ENCODE peak calls at places on chromosome 7, in eight cellular contexts. T is HCEC 1CT, J is dorsolateral prefrontal cortex, S is CD14-positive monocyte, D is HuH-7, X is memory B cell, R is iris pigment epithelial cell, U is fibroblast of lung. H is an unnamed sample.

GRCh38 chr7:103687272-103687671 is 241.3 kb upstream of the SLC26A5 start:
- DNase-seq in T (no peak), J (no peak), S (no peak), D (no peak), X (no peak), R (no peak), U (no peak), H (no peak)

GRCh38 chr7:95690367-95690947 is 81.9 kb upstream of the DYNC1I1 start:
- DNase-seq in T (peak; percentile 36), J (no peak), S (no peak), D (no peak), X (peak; percentile 22), R (peak; percentile 45), U (peak; percentile 66), H (no peak)

GRCh38 chr7:47190462-47190861 is 391.4 kb downstream of the TNS3 start:
- DNase-seq in T (no peak), J (peak; percentile 53), S (no peak), D (no peak), X (no peak), R (no peak), U (no peak), H (no peak)

GRCh38 chr7:149735779-149736477 is 37.5 kb downstream of the ZNF467 start:
- DNase-seq in T (no peak), J (no peak), S (no peak), D (no peak), X (no peak), R (no peak), U (no peak), H (no peak)

GRCh38 chr7:11130012-11130411 is 156.3 kb downstream of the PHF14 start:
- DNase-seq in T (peak; percentile 24), J (no peak), S (no peak), D (no peak), X (no peak), R (peak; percentile 78), U (peak; percentile 82), H (no peak)

GRCh38 chr7:24979470-24979862 is 512 bp downstream of the OSBPL3 start:
- DNase-seq in T (peak; percentile 83), J (peak; percentile 62), S (peak; percentile 50), D (peak; percentile 81), X (peak; percentile 67), R (peak; percentile 86), U (peak; percentile 68), H (peak; percentile 61)

GRCh38 chr7:128879939-128880746 is 17.5 kb downstream of the ATP6V1F start:
- DNase-seq in T (peak; percentile 55), J (peak; percentile 79), S (no peak), D (peak; percentile 99), X (no peak), R (peak; percentile 54), U (peak; percentile 52), H (peak; percentile 74)

GRCh38 chr7:2954433-2954853 is 89.2 kb downstream of the CARD11 start:
- DNase-seq in T (no peak), J (no peak), S (no peak), D (no peak), X (no peak), R (no peak), U (no peak), H (no peak)

GRCh38 chr7:2571409-2571808 is 12.6 kb downstream of the IQCE start:
- DNase-seq in T (no peak), J (no peak), S (no peak), D (no peak), X (no peak), R (no peak), U (no peak), H (no peak)

GRCh38 chr7:17680026-17680425 is 260.3 kb downstream of the SNX13 start:
- DNase-seq in T (peak; percentile 98), J (no peak), S (peak; percentile 83), D (peak; percentile 23), X (no peak), R (peak; percentile 96), U (peak; percentile 74), H (peak; percentile 54)

GRCh38 chr7:139777948-139778841 is at the start of gene HIPK2:
- DNase-seq in T (peak; percentile 67), J (peak; percentile 74), S (peak; percentile 59), D (peak; percentile 85), X (peak; percentile 76), R (peak; percentile 80), U (peak; percentile 81), H (peak; percentile 73)

GRCh38 chr7:112497481-112497880 is 16.7 kb downstream of the LSMEM1 start:
- DNase-seq in T (no peak), J (no peak), S (no peak), D (no peak), X (no peak), R (no peak), U (no peak), H (no peak)

GRCh38 chr7:50364645-50365044 is 60.1 kb downstream of the IKZF1 start:
- DNase-seq in T (no peak), J (no peak), S (no peak), D (no peak), X (no peak), R (no peak), U (no peak), H (no peak)

GRCh38 chr7:75596727-75597614 is 104.9 kb downstream of the SPDYE5 start:
- DNase-seq in T (peak; percentile 22), J (no peak), S (no peak), D (no peak), X (no peak), R (peak; percentile 33), U (no peak), H (no peak)

GRCh38 chr7:139915301-139915863 is 86.3 kb downstream of the TBXAS1 start:
- DNase-seq in T (peak; percentile 81), J (no peak), S (no peak), D (no peak), X (no peak), R (peak; percentile 82), U (peak; percentile 68), H (no peak)

GRCh38 chr7:70657989-70658578 is 473.9 kb upstream of the GALNT17 start:
- DNase-seq in T (no peak), J (no peak), S (no peak), D (no peak), X (no peak), R (no peak), U (no peak), H (no peak)

GRCh38 chr7:150860291-150860977 is 8.1 kb downstream of the AOC1 start:
- DNase-seq in T (no peak), J (no peak), S (no peak), D (no peak), X (no peak), R (no peak), U (no peak), H (no peak)

GRCh38 chr7:74068378-74069085 is 15.1 kb upstream of the LIMK1 start:
- DNase-seq in T (no peak), J (no peak), S (no peak), D (no peak), X (no peak), R (no peak), U (no peak), H (peak; percentile 29)

GRCh38 chr7:47516985-47517590 is 64.8 kb downstream of the TNS3 start:
- DNase-seq in T (no peak), J (no peak), S (no peak), D (no peak), X (no peak), R (no peak), U (peak; percentile 58), H (peak; percentile 74)

GRCh38 chr7:64574481-64575159 is 11.7 kb upstream of the ZNF680 start:
- DNase-seq in T (no peak), J (no peak), S (no peak), D (no peak), X (no peak), R (peak; percentile 78), U (peak; percentile 76), H (no peak)

GRCh38 chr7:82164813-82165212 is 278.8 kb downstream of the CACNA2D1 start:
- DNase-seq in T (peak; percentile 84), J (no peak), S (no peak), D (no peak), X (no peak), R (peak; percentile 77), U (peak; percentile 82), H (no peak)

GRCh38 chr7:151595702-151596340 is 76.1 kb upstream of the RHEB start:
- DNase-seq in T (no peak), J (no peak), S (no peak), D (no peak), X (no peak), R (no peak), U (no peak), H (no peak)

GRCh38 chr7:93228302-93228701 is 2.0 kb upstream of the HEPACAM2 start:
- DNase-seq in T (peak; percentile 66), J (no peak), S (no peak), D (no peak), X (no peak), R (peak; percentile 55), U (peak; percentile 74), H (no peak)

GRCh38 chr7:137990251-137990901 is 11.5 kb downstream of the CREB3L2 start:
- DNase-seq in T (peak; percentile 99), J (no peak), S (no peak), D (no peak), X (no peak), R (peak; percentile 99), U (peak; percentile 90), H (no peak)

GRCh38 chr7:157601530-157601929 is 264.7 kb downstream of the DNAJB6 start:
- DNase-seq in T (no peak), J (peak; percentile 74), S (no peak), D (no peak), X (no peak), R (no peak), U (no peak), H (no peak)

GRCh38 chr7:18221377-18222290 is 194.0 kb upstream of the PRPS1L1 start:
- DNase-seq in T (peak; percentile 5), J (no peak), S (no peak), D (no peak), X (no peak), R (peak; percentile 41), U (peak; percentile 8), H (no peak)

GRCh38 chr7:1152492-1152891 is 7.5 kb downstream of the ZFAND2A start:
- DNase-seq in T (no peak), J (no peak), S (no peak), D (no peak), X (no peak), R (no peak), U (no peak), H (no peak)

GRCh38 chr7:138079137-138079536 is 2.9 kb downstream of the AKR1D1 start:
- DNase-seq in T (no peak), J (no peak), S (no peak), D (no peak), X (no peak), R (no peak), U (no peak), H (no peak)

GRCh38 chr7:106788637-106789036 is 76.4 kb upstream of the PIK3CG start:
- DNase-seq in T (no peak), J (no peak), S (no peak), D (no peak), X (no peak), R (no peak), U (no peak), H (no peak)

H was measured in body of pancreas.